ENCODE peak calls at places on chromosomes 11 and 22, in ten cellular contexts. S is SJSA1, W is stomach, R is neuronal stem cell, P is A549, V is fibroblast of lung, H is upper lobe of right lung, K is H9, O is tibial artery, A is HAP-1. M is an unnamed sample. For H3K4me1, the result is how much of the 10 kb centered on the place peaks cover.

GRCh38 chr11:126163779-126164178 is 47.7 kb downstream of the RPUSD4 start:
- DNase-seq in S (no peak), H (no peak), A (no peak), V (no peak), R (no peak), O (no peak), W (no peak), P (no peak), K (no peak), M (no peak)

GRCh38 chr22:46031561-46031960 is 54.6 kb upstream of the WNT7B start:
- DNase-seq in A (no peak), W (no peak), H (no peak), O (peak), S (no peak), P (no peak), R (no peak), K (no peak), V (no peak), M (no peak)

GRCh38 chr11:44333271-44334218 is 23.6 kb upstream of the ALX4 start:
- DNase-seq in V (peak), H (peak), S (no peak), K (no peak), W (no peak), O (no peak), A (no peak), R (no peak), P (peak), M (no peak)

GRCh38 chr11:122207505-122207904 is 91.5 kb upstream of the BLID start:
- DNase-seq in V (peak), P (no peak), O (no peak), A (no peak), R (no peak), S (no peak), W (no peak), H (no peak), K (no peak), M (no peak)

GRCh38 chr11:134374171-134374570 is 37.9 kb downstream of the B3GAT1 start:
- DNase-seq in R (no peak), K (no peak), S (no peak), A (no peak), H (peak), O (no peak), P (no peak), W (no peak), V (no peak), M (no peak)

GRCh38 chr11:10651579-10652361 is 41.8 kb downstream of the IRAG1 start:
- DNase-seq in O (peak), H (peak), A (no peak), K (no peak), W (no peak), P (no peak), S (no peak), V (peak), R (no peak), M (no peak)

GRCh38 chr11:2548596-2548995 is 103.8 kb downstream of the KCNQ1 start:
- DNase-seq in R (no peak), S (no peak), V (no peak), W (no peak), A (no peak), K (no peak), O (peak), P (no peak), H (peak), M (no peak)

GRCh38 chr22:29782061-29782845 is 15.1 kb downstream of the UQCR10 start:
- DNase-seq in S (no peak), V (peak), H (peak), P (no peak), R (no peak), K (no peak), A (no peak), W (peak), O (peak), M (peak)

GRCh38 chr11:119388103-119388502 is 6.6 kb upstream of the USP2 start:
- DNase-seq in K (no peak), A (no peak), H (no peak), W (no peak), S (no peak), R (no peak), P (no peak), O (no peak), V (no peak), M (no peak)

GRCh38 chr11:116731097-116731761 is 41.6 kb downstream of the BUD13 start:
- DNase-seq in H (peak), A (peak), O (peak), V (peak), K (peak), S (no peak), P (no peak), W (no peak), R (peak), M (no peak)

GRCh38 chr11:129117595-129118350 is 74.4 kb downstream of the ARHGAP32 start:
- DNase-seq in H (no peak), A (peak), S (no peak), R (peak), V (peak), P (peak), K (no peak), W (peak), O (no peak), M (peak)

GRCh38 chr11:16945671-16946469 is 68.3 kb downstream of the PLEKHA7 start:
- DNase-seq in K (peak), V (peak), A (peak), W (peak), R (peak), P (peak), H (peak), O (no peak), S (peak), M (peak)

GRCh38 chr11:41954034-41954433 is 494.6 kb upstream of the LRRC4C start:
- DNase-seq in H (no peak), O (no peak), K (no peak), P (no peak), S (peak), V (peak), R (no peak), A (no peak), W (no peak), M (no peak)

GRCh38 chr11:118621898-118622375 is 14.5 kb downstream of the PHLDB1 start:
- DNase-seq in K (no peak), V (no peak), P (no peak), W (no peak), R (no peak), A (no peak), O (no peak), S (no peak), H (no peak), M (no peak)

GRCh38 chr11:100574894-100575769 is 112.0 kb upstream of the ARHGAP42 start:
- DNase-seq in H (no peak), O (no peak), A (no peak), V (peak), R (no peak), S (no peak), W (no peak), P (peak), K (no peak), M (no peak)

GRCh38 chr11:2525941-2526807 is 81.4 kb downstream of the KCNQ1 start:
- DNase-seq in K (peak), P (no peak), O (peak), R (no peak), W (peak), A (peak), V (no peak), H (peak), S (peak), M (peak)

GRCh38 chr22:35037089-35037488 is 28.9 kb upstream of the ISX start:
- DNase-seq in K (peak), R (peak), W (no peak), H (no peak), O (no peak), P (no peak), S (no peak), V (no peak), A (no peak), M (no peak)

GRCh38 chr11:69013009-69013951 is at the start of gene MRGPRF:
- DNase-seq in W (peak), S (peak), R (no peak), K (peak), O (peak), A (no peak), V (peak), P (peak), H (peak), M (peak)

GRCh38 chr11:69863544-69864200 is 44.5 kb upstream of the FGF3 start:
- DNase-seq in O (peak), W (no peak), S (peak), R (no peak), A (no peak), H (no peak), P (no peak), K (no peak), V (no peak), M (no peak)

GRCh38 chr11:44016546-44017442 is 31.0 kb upstream of the ACCSL start:
- DNase-seq in W (peak), S (peak), V (no peak), K (peak), O (peak), A (no peak), H (no peak), P (no peak), R (no peak), M (no peak)

GRCh38 chr11:35605691-35606090 is 12.6 kb upstream of the FJX1 start:
- DNase-seq in O (no peak), W (no peak), A (no peak), R (no peak), V (peak), K (no peak), S (no peak), H (no peak), P (no peak), M (no peak)

GRCh38 chr11:117551761-117552343 is 224.2 kb downstream of the CEP164 start:
- DNase-seq in O (no peak), P (no peak), W (no peak), R (no peak), A (no peak), K (no peak), V (no peak), S (no peak), H (no peak), M (no peak)

GRCh38 chr22:47780281-47780875 is 1017.9 kb downstream of the TBC1D22A start:
- DNase-seq in O (no peak), R (no peak), V (no peak), K (no peak), W (no peak), H (no peak), P (no peak), A (no peak), S (no peak), M (no peak)

GRCh38 chr11:79028214-79028613 is 412.6 kb downstream of the TENM4 start:
- DNase-seq in K (no peak), O (no peak), W (no peak), A (no peak), S (no peak), V (no peak), P (no peak), H (no peak), R (no peak), M (no peak)

GRCh38 chr11:106061936-106062591 is 15.1 kb downstream of the KBTBD3 start:
- DNase-seq in W (no peak), V (no peak), O (no peak), S (no peak), R (no peak), K (no peak), H (no peak), A (no peak), P (no peak), M (no peak)

GRCh38 chr22:30882974-30883533 is 85.5 kb downstream of the MORC2 start:
- DNase-seq in W (no peak), A (no peak), S (no peak), O (no peak), V (no peak), H (peak), P (no peak), R (no peak), K (no peak), M (no peak)

GRCh38 chr22:30884211-30885000 is 84.2 kb downstream of the MORC2 start:
- DNase-seq in R (no peak), K (no peak), O (peak), S (no peak), P (no peak), W (no peak), V (no peak), A (no peak), H (peak), M (no peak)

GRCh38 chr22:30882181-30882771 is 86.3 kb downstream of the MORC2 start:
- DNase-seq in S (no peak), H (peak), W (no peak), P (no peak), A (no peak), O (no peak), K (no peak), R (no peak), V (no peak), M (no peak)

GRCh38 chr22:30885001-30885366 is 83.6 kb downstream of the MORC2 start:
- DNase-seq in P (no peak), R (no peak), O (no peak), W (no peak), K (no peak), V (no peak), A (no peak), S (no peak), H (no peak), M (no peak)

GRCh38 chr22:30883586-30884145 is 84.9 kb downstream of the MORC2 start:
- DNase-seq in V (no peak), W (no peak), P (no peak), R (no peak), O (peak), A (no peak), H (no peak), K (no peak), S (no peak), M (no peak)
- H3K4me1 ChIP-seq in V (under half), W (under half), P (under half), R (under half), O (under half), A (under half), H (under half), K (under half), S (under half), M (under half)

GRCh38 chr11:33735426-33736147 is 636 bp downstream of the CD59 start:
- DNase-seq in H (peak), K (no peak), W (peak), S (no peak), P (peak), V (peak), O (peak), R (peak), A (peak), M (peak)

GRCh38 chr11:33736148-33736809 is at the start of gene CD59:
- DNase-seq in K (peak), V (peak), O (peak), A (peak), S (peak), R (peak), P (peak), H (peak), W (peak), M (peak)

GRCh38 chr11:33735166-33735425 is 1.1 kb downstream of the CD59 start:
- DNase-seq in P (no peak), V (no peak), K (no peak), S (no peak), R (no peak), A (no peak), W (no peak), O (no peak), H (no peak), M (peak)

GRCh38 chr11:33733978-33734377 is 2.2 kb downstream of the CD59 start:
- DNase-seq in W (no peak), S (no peak), K (no peak), P (no peak), H (no peak), R (no peak), O (no peak), V (no peak), A (no peak), M (no peak)

GRCh38 chr11:33734441-33735165 is 1.6 kb downstream of the CD59 start:
- DNase-seq in O (no peak), R (no peak), P (no peak), A (no peak), H (peak), K (no peak), V (peak), W (peak), S (no peak), M (peak)
- H3K4me1 ChIP-seq in O (under half), R (under half), P (under half), A (under half), H (under half), K (under half), V (under half), W (half or more), S (under half), M (under half)

GRCh38 chr22:19847345-19847632 is 7.4 kb downstream of the GNB1L start:
- DNase-seq in R (no peak), H (no peak), S (no peak), W (no peak), O (no peak), A (no peak), K (no peak), V (no peak), P (no peak), M (no peak)
- H3K4me1 ChIP-seq in R (under half), H (half or more), S (under half), W (half or more), O (half or more), A (under half), K (under half), V (under half), P (under half), M (under half)

GRCh38 chr11:18566406-18566805 is 22.1 kb downstream of the UEVLD start:
- DNase-seq in R (no peak), P (no peak), V (no peak), K (no peak), O (no peak), W (no peak), S (no peak), H (no peak), A (no peak), M (no peak)

GRCh38 chr11:18567081-18567480 is 21.5 kb downstream of the UEVLD start:
- DNase-seq in W (no peak), O (no peak), S (no peak), K (no peak), P (no peak), H (no peak), A (no peak), R (no peak), V (no peak), M (no peak)

GRCh38 chr11:18564149-18564548 is 24.4 kb downstream of the UEVLD start:
- DNase-seq in K (no peak), H (no peak), P (no peak), R (no peak), V (no peak), S (no peak), O (no peak), A (no peak), W (no peak), M (no peak)

DNA sequence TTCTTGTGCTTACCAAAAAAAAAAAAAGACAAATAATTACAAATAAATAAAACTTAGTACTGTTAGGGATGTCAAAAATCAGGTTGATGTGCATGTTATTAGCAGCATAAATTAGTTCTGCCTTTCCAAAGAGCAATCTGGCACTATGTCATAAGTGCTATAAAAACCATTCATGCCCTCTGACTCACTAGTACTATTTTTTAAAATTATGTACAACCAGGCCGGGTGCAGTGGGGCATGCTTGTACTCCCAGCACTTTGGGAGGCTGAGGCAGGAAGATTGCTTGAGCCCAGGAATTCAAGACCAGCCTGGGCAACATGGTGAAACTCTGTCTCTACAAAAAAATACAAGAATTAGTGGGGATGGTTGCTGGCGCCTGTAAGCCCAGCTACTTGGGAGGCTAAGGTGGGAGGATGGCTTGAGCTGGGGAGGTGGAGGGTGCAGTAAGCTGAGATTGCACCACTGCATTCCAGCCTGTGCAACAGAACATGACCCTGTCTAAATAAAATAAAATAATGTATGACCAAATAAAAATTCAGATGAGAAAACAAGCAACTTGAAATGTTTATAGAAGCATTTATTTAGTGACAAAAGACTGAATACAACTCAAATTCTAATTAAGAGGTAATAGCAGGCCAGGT is 25.3 kb downstream of the UEVLD start:
- DNase-seq in P (no peak), W (no peak), K (no peak), O (no peak), S (no peak), H (no peak), R (no peak), V (no peak), A (no peak), M (no peak)
- H3K4me1 ChIP-seq in P (under half), W (under half), K (under half), O (under half), S (under half), H (under half), R (under half), V (under half), A (under half), M (under half)

DNA sequence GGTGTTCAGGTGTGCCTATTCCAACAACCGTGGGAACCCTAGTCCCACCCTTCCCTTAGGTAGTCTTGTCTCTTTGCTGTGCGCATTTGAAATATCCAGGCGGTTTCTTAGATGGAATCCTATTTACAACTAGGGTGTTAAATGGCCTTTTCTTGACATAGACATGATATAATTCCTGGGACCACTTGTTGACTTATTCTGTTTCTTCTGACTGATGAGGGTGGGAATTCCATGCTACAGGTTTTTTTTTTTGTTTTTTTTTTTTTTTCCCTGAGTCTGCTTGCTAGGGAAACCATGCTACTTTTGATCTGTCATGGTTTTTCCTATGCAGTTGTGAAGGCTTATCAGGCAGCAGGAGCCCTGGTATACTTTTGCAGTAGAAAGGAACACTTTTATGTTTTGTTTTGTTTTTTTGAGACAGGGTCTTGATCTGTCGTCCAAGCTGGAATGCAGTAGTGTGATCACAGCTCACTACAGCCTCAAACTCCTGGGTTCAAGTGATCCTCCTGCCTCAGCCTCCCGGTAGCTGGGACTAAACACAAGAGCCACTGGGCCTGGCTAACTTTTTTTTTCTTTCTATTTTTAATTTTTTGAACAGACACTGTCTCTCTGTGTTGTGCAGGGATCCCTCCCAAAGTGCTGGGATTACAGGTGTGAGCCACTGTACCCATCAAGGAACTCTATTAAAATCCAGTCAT is 1.5 kb downstream of the STIM1 start:
- DNase-seq in R (no peak), W (no peak), S (no peak), P (no peak), O (no peak), K (no peak), A (no peak), H (no peak), V (no peak), M (no peak)
- H3K4me1 ChIP-seq in R (under half), W (half or more), S (half or more), P (half or more), O (half or more), K (under half), A (under half), H (half or more), V (under half), M (under half)

DNA sequence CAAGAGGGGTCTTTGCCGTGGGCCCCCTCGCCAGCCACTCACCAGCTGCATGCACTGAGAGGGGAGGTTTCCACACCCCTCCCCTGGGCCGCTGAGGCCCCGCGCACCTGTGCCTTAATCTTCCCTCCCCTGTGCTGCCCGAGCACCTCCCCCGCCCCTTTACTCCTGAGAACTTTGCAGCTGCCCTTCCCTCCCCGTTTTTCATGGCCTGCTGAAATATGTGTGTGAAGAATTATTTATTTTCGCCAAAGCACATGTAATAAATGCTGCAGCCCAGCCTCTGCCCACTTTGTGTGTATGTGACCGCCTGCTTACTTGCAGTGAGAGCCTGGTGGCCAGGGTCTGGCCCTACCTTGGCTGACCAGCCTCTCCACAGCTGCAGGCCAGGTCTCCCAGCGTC is 2.8 kb upstream of the CRACR2B start:
- DNase-seq in V (no peak), K (no peak), R (no peak), A (no peak), O (no peak), P (no peak), S (no peak), W (no peak), H (no peak), M (no peak)
- H3K4me1 ChIP-seq in V (under half), K (under half), R (under half), A (under half), O (half or more), P (half or more), S (under half), W (half or more), H (half or more), M (half or more)

GRCh38 chr22:43260818-43261217 is 73.9 kb upstream of the TTLL12 start:
- DNase-seq in W (no peak), K (no peak), H (no peak), R (no peak), P (no peak), A (no peak), V (no peak), S (no peak), O (no peak), M (no peak)
- H3K4me1 ChIP-seq in W (under half), K (under half), H (under half), R (under half), P (under half), A (under half), V (under half), S (under half), O (under half), M (under half)

DNA sequence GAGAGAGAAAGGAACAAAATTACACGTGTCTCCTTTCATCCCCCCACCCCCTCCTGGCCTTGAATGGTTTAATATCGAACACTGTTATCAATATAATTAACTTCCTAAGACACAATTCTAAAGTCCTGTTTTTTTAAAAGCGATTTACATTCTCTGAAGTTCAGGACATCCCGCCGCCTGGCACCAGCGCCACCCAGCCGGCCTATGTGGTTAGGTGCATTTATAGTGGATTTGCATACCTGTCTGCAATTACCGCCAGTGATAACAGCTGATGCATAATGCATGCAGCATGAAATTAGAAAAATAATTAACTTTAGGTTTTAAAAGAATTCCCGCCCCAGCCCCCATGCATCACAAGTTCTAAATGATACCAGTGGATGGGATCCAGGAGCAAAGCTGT is 58.6 kb downstream of the MACROD1 start:
- DNase-seq in S (no peak), W (no peak), R (no peak), A (no peak), O (no peak), K (no peak), H (no peak), P (no peak), V (no peak), M (no peak)
- H3K4me1 ChIP-seq in S (under half), W (under half), R (under half), A (under half), O (under half), K (under half), H (under half), P (under half), V (under half), M (under half)